ENCODE peak calls at places on chromosomes 7 and 10, in seven cellular contexts. P, N, B, E, K, U and D are unnamed samples.

GRCh38 chr7:43572516-43573049 is 10.3 kb upstream of the STK17A start:
- DNase-seq in B (no peak), U (no peak), E (no peak), N (peak; percentile 67), K (no peak), P (no peak), D (peak; percentile 96)

GRCh38 chr10:128103229-128103714 is 23.0 kb downstream of the MKI67 start:
- DNase-seq in B (peak; percentile 43), K (no peak), E (peak; percentile 73), U (no peak), N (no peak), P (no peak), D (no peak)

GRCh38 chr10:71272122-71272771 is 46.8 kb upstream of the SLC29A3 start:
- DNase-seq in E (no peak), U (no peak), P (no peak), K (no peak), B (no peak), N (no peak), D (no peak)

GRCh38 chr10:132518572-132519381 is 18.8 kb upstream of the INPP5A start:
- DNase-seq in U (peak; percentile 56), K (no peak), B (no peak), P (no peak), N (no peak), E (peak; percentile 58), D (no peak)

GRCh38 chr10:132931258-132931657 is 11.1 kb downstream of the CFAP46 start:
- DNase-seq in P (no peak), B (no peak), K (no peak), N (peak; percentile 39), E (no peak), U (no peak), D (peak; percentile 24)

GRCh38 chr7:45957721-45958120 is 36.6 kb upstream of the IGFBP3 start:
- DNase-seq in U (no peak), K (no peak), B (no peak), P (no peak), E (no peak), N (no peak), D (no peak)

GRCh38 chr10:36474456-36474855 is 650.9 kb upstream of the ANKRD30A start:
- DNase-seq in E (no peak), U (no peak), P (no peak), B (no peak), K (no peak), N (no peak), D (no peak)

GRCh38 chr7:137635874-137636273 is 210.9 kb downstream of the DGKI start:
- DNase-seq in N (no peak), K (no peak), P (no peak), E (no peak), U (no peak), B (no peak), D (no peak)

GRCh38 chr7:119935418-119936025 is 337.5 kb upstream of the KCND2 start:
- DNase-seq in P (no peak), U (no peak), K (no peak), E (no peak), N (no peak), B (no peak), D (no peak)

GRCh38 chr7:78605131-78605530 is 806.6 kb downstream of the PHTF2 start:
- DNase-seq in E (no peak), K (no peak), P (no peak), N (no peak), U (no peak), B (no peak), D (no peak)

GRCh38 chr7:75611557-75612178 is 119.5 kb downstream of the SPDYE5 start:
- DNase-seq in P (no peak), U (peak; percentile 78), E (no peak), N (no peak), K (no peak), B (no peak), D (no peak)

GRCh38 chr10:11919271-11919670 is 96.1 kb downstream of the PROSER2 start:
- DNase-seq in B (no peak), E (no peak), P (no peak), N (no peak), K (no peak), U (no peak), D (no peak)

GRCh38 chr7:112205348-112206237 is 606 bp downstream of the DOCK4 start:
- DNase-seq in B (peak; percentile 26), K (peak; percentile 16), N (peak; percentile 47), U (peak; percentile 70), E (peak; percentile 80), P (peak; percentile 2), D (peak; percentile 54)

GRCh38 chr10:14873090-14873760 is 5.4 kb upstream of the SUV39H2 start:
- DNase-seq in U (no peak), K (no peak), P (no peak), B (no peak), N (no peak), E (no peak), D (no peak)

GRCh38 chr7:51310131-51310583 is 6.5 kb downstream of the COBL start:
- DNase-seq in N (no peak), E (no peak), B (no peak), U (no peak), K (no peak), P (no peak), D (no peak)

GRCh38 chr10:31030800-31031199 is 865 bp downstream of the ZNF438 start:
- DNase-seq in P (no peak), B (no peak), U (no peak), E (no peak), K (no peak), N (no peak), D (no peak)

GRCh38 chr10:62597226-62597625 is 207.3 kb upstream of the ADO start:
- DNase-seq in P (no peak), N (no peak), U (no peak), B (no peak), E (no peak), K (no peak), D (no peak)

GRCh38 chr10:789831-790701 is 100.6 kb upstream of the DIP2C start:
- DNase-seq in U (no peak), E (peak; percentile 59), N (peak; percentile 4), B (no peak), P (no peak), K (no peak), D (no peak)

GRCh38 chr10:77045046-77045445 is 592.6 kb downstream of the KCNMA1 start:
- DNase-seq in P (no peak), K (no peak), B (no peak), U (no peak), E (no peak), N (no peak), D (no peak)

GRCh38 chr10:95445223-95445836 is 115.8 kb downstream of the SORBS1 start:
- DNase-seq in P (no peak), U (peak; percentile 84), E (no peak), B (no peak), K (no peak), N (no peak), D (no peak)

GRCh38 chr7:7562736-7563135 is 3.9 kb upstream of the MIOS start:
- DNase-seq in N (no peak), B (no peak), U (no peak), K (no peak), P (no peak), E (no peak), D (no peak)

GRCh38 chr10:71259815-71260501 is 47.6 kb downstream of the UNC5B start:
- DNase-seq in P (no peak), N (no peak), B (no peak), U (peak; percentile 57), E (no peak), K (no peak), D (no peak)

GRCh38 chr10:132849546-132850031 is 63.6 kb upstream of the NKX6-2 start:
- DNase-seq in U (no peak), P (no peak), K (no peak), B (no peak), E (no peak), N (no peak), D (no peak)

GRCh38 chr10:33277135-33277536 is 57.3 kb downstream of the NRP1 start:
- DNase-seq in B (no peak), K (no peak), U (peak; percentile 72), E (no peak), N (no peak), P (no peak), D (no peak)

GRCh38 chr10:104638861-104639594 is 2.1 kb upstream of the SORCS3 start:
- DNase-seq in B (no peak), U (no peak), E (no peak), N (no peak), P (no peak), K (no peak), D (no peak)

GRCh38 chr10:14556285-14556956 is 218.3 kb downstream of the FAM107B start:
- DNase-seq in K (no peak), B (peak; percentile 48), U (no peak), N (peak; percentile 61), E (peak; percentile 79), P (no peak), D (no peak)

GRCh38 chr7:6228363-6228762 is 44.1 kb downstream of the CYTH3 start:
- DNase-seq in B (no peak), E (no peak), K (no peak), N (no peak), P (no peak), U (peak; percentile 34), D (no peak)

GRCh38 chr7:51732951-51733350 is 416.3 kb upstream of the COBL start:
- DNase-seq in U (no peak), P (no peak), B (no peak), K (no peak), N (no peak), E (no peak), D (no peak)

GRCh38 chr10:19579841-19580240 is 236.4 kb upstream of the PLXDC2 start:
- DNase-seq in P (no peak), B (no peak), U (no peak), E (no peak), N (no peak), K (no peak), D (no peak)

GRCh38 chr10:71079761-71080380 is 132.5 kb upstream of the UNC5B start:
- DNase-seq in E (peak; percentile 51), P (no peak), K (no peak), B (no peak), N (peak; percentile 4), U (no peak), D (no peak)

GRCh38 chr10:94403034-94403822 is 887 bp downstream of the TBC1D12 start:
- DNase-seq in N (peak; percentile 20), E (peak; percentile 65), B (no peak), K (peak; percentile 3), P (no peak), U (peak; percentile 65), D (peak; percentile 60)

GRCh38 chr10:27192284-27192683 is 37.1 kb downstream of the MASTL start:
- DNase-seq in U (no peak), P (no peak), E (no peak), K (no peak), B (no peak), N (no peak), D (no peak)

GRCh38 chr7:17185690-17186070 is 112.8 kb upstream of the AHR start:
- DNase-seq in P (no peak), E (no peak), U (no peak), B (no peak), K (no peak), N (no peak), D (peak; percentile 25)

GRCh38 chr10:121134711-121135110 is 283.5 kb downstream of the WDR11 start:
- DNase-seq in K (no peak), B (no peak), E (no peak), N (no peak), U (no peak), P (no peak), D (no peak)

GRCh38 chr7:11648104-11648503 is 183.9 kb downstream of the THSD7A start:
- DNase-seq in P (no peak), K (no peak), U (no peak), E (no peak), B (no peak), N (no peak), D (no peak)

GRCh38 chr7:85010306-85010705 is 176.6 kb downstream of the SEMA3D start:
- DNase-seq in K (no peak), B (no peak), E (no peak), P (no peak), U (no peak), N (no peak), D (no peak)

GRCh38 chr7:140209866-140210609 is 33.3 kb upstream of the KDM7A start:
- DNase-seq in K (no peak), P (peak; percentile 21), N (peak; percentile 87), U (peak; percentile 35), B (peak; percentile 24), E (peak; percentile 81), D (peak; percentile 23)